ENCODE peak calls at places on chromosomes 7 and 10, in four cellular contexts. P is SK-N-SH, L is HepG2, V is HCT116. M is an unnamed sample.

GRCh38 chr10:113142601-113143000 is 192.6 kb downstream of the TCF7L2 start:
- DNase-seq in P (no peak), L (no peak), V (no peak), M (no peak)

GRCh38 chr10:118343115-118343514 is 991 bp upstream of the FAM204A start:
- DNase-seq in P (no peak), L (no peak), V (no peak), M (no peak)

GRCh38 chr7:80415522-80415921 is 96.3 kb downstream of the GNAT3 start:
- DNase-seq in P (no peak), L (no peak), V (no peak), M (no peak)

GRCh38 chr10:21424511-21424910 is 101.0 kb downstream of the SKIDA1 start:
- DNase-seq in P (no peak), L (no peak), V (no peak), M (no peak)

GRCh38 chr10:61554925-61555324 is 101.7 kb upstream of the TMEM26 start:
- DNase-seq in P (no peak), L (no peak), V (no peak), M (no peak)

GRCh38 chr7:80334185-80334584 is 177.7 kb downstream of the GNAT3 start:
- DNase-seq in P (no peak), L (no peak), V (no peak), M (no peak)

GRCh38 chr7:29989257-29989995 is at the start of gene SCRN1:
- DNase-seq in P (peak; percentile 99), L (peak; percentile 22), V (no peak), M (peak; percentile 30)

GRCh38 chr10:77631241-77631640 is 6.4 kb downstream of the KCNMA1 start:
- DNase-seq in P (no peak), L (no peak), V (no peak), M (no peak)

GRCh38 chr7:40306596-40306995 is 171.8 kb downstream of the SUGCT start:
- DNase-seq in P (no peak), L (no peak), V (no peak), M (no peak)

GRCh38 chr7:51025668-51026067 is 243.0 kb upstream of the GRB10 start:
- DNase-seq in P (no peak), L (no peak), V (no peak), M (no peak)

GRCh38 chr7:48149058-48149457 is 22.2 kb upstream of the ABCA13 start:
- DNase-seq in P (no peak), L (no peak), V (no peak), M (no peak)

GRCh38 chr7:135664046-135664589 is 1.8 kb downstream of the STMP1 start:
- DNase-seq in P (no peak), L (peak; percentile 13), V (no peak), M (peak; percentile 75)

GRCh38 chr10:60981012-60981411 is 37.0 kb upstream of the RHOBTB1 start:
- DNase-seq in P (no peak), L (no peak), V (no peak), M (no peak)

GRCh38 chr10:84108797-84109196 is 30.5 kb upstream of the GHITM start:
- DNase-seq in P (no peak), L (no peak), V (no peak), M (no peak)

GRCh38 chr10:114166053-114166452 is 8.0 kb downstream of the CCDC186 start:
- DNase-seq in P (no peak), L (no peak), V (no peak), M (no peak)

GRCh38 chr10:36802523-36803153 is 322.8 kb upstream of the ANKRD30A start:
- DNase-seq in P (peak; percentile 74), L (no peak), V (no peak), M (no peak)

GRCh38 chr7:46764100-46764941 is 817.6 kb downstream of the TNS3 start:
- DNase-seq in P (no peak), L (no peak), V (peak; percentile 95), M (no peak)

GRCh38 chr7:55593515-55594318 is 21.4 kb upstream of the VOPP1 start:
- DNase-seq in P (peak; percentile 80), L (peak; percentile 38), V (peak; percentile 54), M (peak; percentile 70)

GRCh38 chr10:45040921-45041320 is 40.2 kb downstream of the ZNF22 start:
- DNase-seq in P (no peak), L (no peak), V (no peak), M (no peak)

GRCh38 chr10:88848499-88848898 is 3.1 kb downstream of the ANKRD22 start:
- DNase-seq in P (no peak), L (no peak), V (peak; percentile 18), M (no peak)

GRCh38 chr10:62733654-62734293 is 70.7 kb upstream of the ADO start:
- DNase-seq in P (no peak), L (no peak), V (no peak), M (no peak)

GRCh38 chr10:60426425-60426824 is 36.8 kb upstream of the ANK3 start:
- DNase-seq in P (no peak), L (peak; percentile 6), V (no peak), M (no peak)

GRCh38 chr7:148261996-148262688 is 328.4 kb upstream of the C7orf33 start:
- DNase-seq in P (peak; percentile 42), L (no peak), V (no peak), M (no peak)

GRCh38 chr7:155374276-155375252 is 76.9 kb downstream of the INSIG1 start:
- DNase-seq in P (peak; percentile 53), L (no peak), V (no peak), M (no peak)

GRCh38 chr10:99372546-99373271 is 43.6 kb downstream of the CNNM1 start:
- DNase-seq in P (no peak), L (peak; percentile 25), V (no peak), M (no peak)

GRCh38 chr7:20199015-20199737 is 18.0 kb downstream of the MACC1 start:
- DNase-seq in P (peak; percentile 13), L (no peak), V (peak; percentile 94), M (peak; percentile 43)

GRCh38 chr10:7260412-7260900 is 150.4 kb downstream of the SFMBT2 start:
- DNase-seq in P (peak; percentile 55), L (peak; percentile 45), V (peak; percentile 22), M (peak; percentile 65)
- TF ChIP-seq ELF1 in P (no peak), L (no peak), V (no peak), M (no peak)

DNA sequence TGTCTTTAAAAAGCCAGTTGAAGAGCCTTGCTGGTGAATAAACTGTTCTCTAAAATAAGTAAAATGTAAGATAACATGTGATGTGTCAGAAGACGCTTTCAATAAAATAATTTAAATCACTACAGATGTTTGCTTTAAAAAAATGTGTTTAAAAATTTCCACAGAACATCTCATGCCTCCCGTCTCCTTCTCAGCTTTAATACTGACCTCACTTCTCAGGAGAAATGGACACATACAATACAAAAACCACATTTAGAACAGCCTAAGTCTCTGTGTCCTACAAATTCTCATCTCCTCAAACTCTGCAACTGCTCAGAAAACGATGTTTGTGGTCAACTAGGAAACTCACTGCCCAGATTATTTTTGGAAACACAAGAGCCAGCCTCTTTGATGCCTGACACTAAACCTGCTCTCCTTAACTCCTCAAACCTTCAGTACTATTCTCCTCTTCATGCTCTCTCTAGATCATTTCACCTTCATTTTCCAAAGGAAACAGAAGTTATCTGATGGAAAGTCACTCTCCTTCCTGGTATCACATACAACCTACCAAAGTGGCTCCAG is 120.3 kb downstream of the ZNF438 start:
- DNase-seq in P (no peak), L (no peak), V (no peak), M (no peak)
- TF ChIP-seq ELF1 in P (no peak), L (no peak), V (no peak), M (no peak)

GRCh38 chr7:98090116-98090515 is 16.5 kb upstream of the LMTK2 start:
- DNase-seq in P (no peak), L (no peak), V (no peak), M (no peak)
- TF ChIP-seq ELF1 in P (no peak), L (no peak), V (no peak), M (no peak)

DNA sequence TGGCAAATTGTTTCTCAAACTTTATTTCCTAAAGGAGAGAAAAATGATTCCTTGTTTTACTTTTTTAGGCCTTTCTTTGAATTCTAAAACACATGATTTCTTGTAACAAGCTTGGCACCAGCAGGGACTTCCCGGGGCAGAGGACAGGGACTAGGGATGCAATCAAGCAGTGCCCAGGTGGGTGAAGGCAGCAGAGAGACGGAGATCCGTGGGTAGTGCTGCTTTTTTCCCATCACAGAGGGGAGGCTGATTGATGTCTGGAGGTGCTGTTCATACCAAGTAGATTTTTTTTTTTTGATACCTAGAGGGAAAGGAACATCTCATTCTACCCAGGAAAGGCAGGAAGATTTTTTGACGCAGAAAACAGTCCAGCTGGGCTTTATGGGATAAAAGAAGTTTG is 91.9 kb downstream of the FAM171A1 start:
- DNase-seq in P (no peak), L (no peak), V (no peak), M (no peak)
- TF ChIP-seq ELF1 in P (no peak), L (no peak), V (no peak), M (no peak)

DNA sequence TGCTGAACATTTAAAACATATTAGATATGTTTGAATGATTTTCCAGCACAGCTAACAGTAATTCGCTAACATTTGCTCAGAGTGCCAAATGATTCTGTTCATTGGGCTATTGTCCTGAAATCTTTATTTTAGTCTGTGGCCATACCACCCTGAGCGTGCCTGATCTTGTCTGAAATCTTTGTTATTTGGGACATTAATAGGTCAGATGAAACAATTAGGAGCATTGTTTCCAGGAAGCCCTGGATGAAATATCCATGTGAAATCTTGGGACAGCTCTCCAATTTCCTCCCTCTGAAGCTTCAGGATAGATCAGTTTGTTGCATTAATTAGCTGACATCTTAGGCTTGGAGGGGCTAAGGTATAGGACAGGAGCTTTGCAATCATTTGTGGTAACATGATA is 512.0 kb downstream of the KIF20B start:
- DNase-seq in P (no peak), L (no peak), V (no peak), M (no peak)
- TF ChIP-seq ELF1 in P (no peak), L (no peak), V (no peak), M (no peak)

GRCh38 chr7:128934361-128935352 is 3.1 kb upstream of the IRF5 start:
- DNase-seq in P (no peak), L (no peak), V (no peak), M (no peak)

GRCh38 chr7:128931965-128932861 is 5.5 kb upstream of the IRF5 start:
- DNase-seq in P (no peak), L (no peak), V (no peak), M (no peak)

GRCh38 chr7:128936798-128937197 is 929 bp upstream of the IRF5 start:
- DNase-seq in P (no peak), L (no peak), V (no peak), M (no peak)

GRCh38 chr7:128931186-128931798 is 6.4 kb upstream of the IRF5 start:
- DNase-seq in P (no peak), L (no peak), V (no peak), M (no peak)

GRCh38 chr7:128932862-128933821 is 4.6 kb upstream of the IRF5 start:
- DNase-seq in P (no peak), L (no peak), V (no peak), M (no peak)
- TF ChIP-seq ELF1 in P (no peak), L (no peak), V (no peak), M (no peak)